ENCODE peak calls at places on chromosome 15, in six cellular contexts. X is BJ, Q is posterior cingulate gyrus, A is substantia nigra, F is HEK293T, N is AG04450. H is an unnamed sample.

GRCh38 chr15:92839696-92840095 is 60.4 kb upstream of the CHD2 start:
- DNase-seq in N (no peak), F (no peak), A (no peak), X (no peak), Q (no peak), H (no peak)

GRCh38 chr15:90095521-90095959 is 6.7 kb downstream of the IDH2 start:
- DNase-seq in F (no peak), A (no peak), Q (no peak), X (no peak), N (no peak), H (no peak)

GRCh38 chr15:73984208-73984979 is 7.7 kb downstream of the STOML1 start:
- DNase-seq in F (no peak), A (no peak), X (no peak), N (no peak), Q (no peak), H (no peak)

GRCh38 chr15:51024735-51025453 is 69.8 kb downstream of the TNFAIP8L3 start:
- DNase-seq in F (no peak), X (no peak), Q (no peak), N (no peak), A (no peak), H (no peak)

GRCh38 chr15:73851679-73852078 is 21.7 kb upstream of the TBC1D21 start:
- DNase-seq in N (peak), Q (no peak), F (peak), A (no peak), X (no peak), H (no peak)

GRCh38 chr15:67091966-67092677 is 26.7 kb downstream of the SMAD3 start:
- DNase-seq in X (no peak), A (no peak), F (no peak), Q (no peak), N (no peak), H (no peak)

GRCh38 chr15:28921925-28922711 is 36.3 kb downstream of the APBA2 start:
- DNase-seq in Q (no peak), F (no peak), A (no peak), N (no peak), X (no peak), H (no peak)

GRCh38 chr15:41853831-41854230 is 15.2 kb downstream of the PLA2G4B start:
- DNase-seq in A (no peak), N (no peak), Q (no peak), F (no peak), X (no peak), H (no peak)

GRCh38 chr15:100713163-100713867 is 110.9 kb downstream of the ASB7 start:
- DNase-seq in Q (no peak), N (no peak), A (no peak), F (no peak), X (no peak), H (no peak)

GRCh38 chr15:92683511-92683834 is 27.9 kb upstream of the FAM174B start:
- DNase-seq in X (no peak), A (peak), Q (peak), N (no peak), F (no peak), H (no peak)

GRCh38 chr15:70156781-70157261 is 59.1 kb upstream of the TLE3 start:
- DNase-seq in A (peak), X (no peak), Q (peak), F (no peak), N (no peak), H (no peak)

GRCh38 chr15:89657691-89658200 is 2.5 kb upstream of the KIF7 start:
- DNase-seq in A (no peak), Q (no peak), X (no peak), N (no peak), F (no peak), H (no peak)

GRCh38 chr15:84778194-84778593 is 29.8 kb downstream of the ZNF592 start:
- DNase-seq in Q (no peak), N (no peak), F (no peak), A (no peak), X (no peak), H (no peak)

GRCh38 chr15:29668120-29668602 is 154.1 kb downstream of the TJP1 start:
- DNase-seq in A (peak), F (peak), X (peak), Q (peak), N (peak), H (no peak)

GRCh38 chr15:65790692-65791334 is 1.3 kb downstream of the DENND4A start:
- DNase-seq in F (no peak), N (no peak), Q (no peak), A (no peak), X (no peak), H (no peak)

GRCh38 chr15:28153492-28154119 is 54.5 kb upstream of the OCA2 start:
- DNase-seq in Q (no peak), N (no peak), A (no peak), F (no peak), X (no peak), H (no peak)

GRCh38 chr15:77659350-77660321 is 26.9 kb upstream of the LINGO1 start:
- DNase-seq in F (peak), A (no peak), N (no peak), Q (peak), X (no peak), H (no peak)

GRCh38 chr15:51343466-51343865 is 2.0 kb downstream of the GLDN start:
- DNase-seq in F (no peak), X (no peak), N (no peak), Q (no peak), A (no peak), H (no peak)

GRCh38 chr15:96495386-96495785 is 164.9 kb downstream of the NR2F2 start:
- DNase-seq in F (no peak), N (no peak), X (no peak), Q (no peak), A (no peak), H (no peak)

GRCh38 chr15:85316244-85316934 is 64.0 kb upstream of the AKAP13 start:
- DNase-seq in N (no peak), A (no peak), X (peak), Q (no peak), F (no peak), H (no peak)

GRCh38 chr15:65935391-65935790 is 66.1 kb downstream of the RAB11A start:
- DNase-seq in N (no peak), Q (no peak), F (no peak), X (no peak), A (no peak), H (no peak)

GRCh38 chr15:99504071-99504822 is 61.5 kb upstream of the MEF2A start:
- DNase-seq in X (no peak), N (no peak), A (no peak), F (no peak), Q (no peak), H (no peak)

GRCh38 chr15:52111517-52112202 is 915 bp downstream of the BCL2L10 start:
- DNase-seq in Q (no peak), N (no peak), A (no peak), X (no peak), F (no peak), H (no peak)

GRCh38 chr15:63094495-63094931 is 27.1 kb upstream of the LACTB start:
- DNase-seq in X (no peak), Q (no peak), A (no peak), N (peak), F (no peak), H (peak)

GRCh38 chr15:99442268-99442897 is 123.4 kb upstream of the MEF2A start:
- DNase-seq in N (peak), F (no peak), X (peak), A (no peak), Q (no peak), H (peak)

GRCh38 chr15:73927476-73928240 is 1.4 kb downstream of the LOXL1 start:
- DNase-seq in A (no peak), N (no peak), X (no peak), Q (no peak), F (peak), H (no peak)

GRCh38 chr15:87779746-87780145 is 476.8 kb downstream of the NTRK3 start:
- DNase-seq in X (no peak), F (no peak), Q (no peak), A (no peak), N (no peak), H (no peak)

GRCh38 chr15:73440571-73440970 is 2.4 kb upstream of the REC114 start:
- DNase-seq in F (no peak), X (no peak), Q (no peak), A (no peak), N (no peak), H (no peak)

H was measured in AG04449.